ENCODE peak calls at places on chromosomes 11 and 22, in seven cellular contexts. H is NCI-H1092; V is stimulated activated CD4-positive, alpha-beta T cell treated with anti-CD3 and anti-CD28 coated beads, TNF-alpha, amount 100 ng/mL, for 48 hours; C is substantia nigra; L is GM04504; Z is activated CD8-positive, alpha-beta memory T cell treated with anti-CD3 and anti-CD28 coated beads for 1 hour; W is globus pallidus. J is an unnamed sample.

GRCh38 chr11:109085708-109086373 is 336.1 kb upstream of the C11orf87 start:
- DNase-seq in L (peak), W (no peak), C (no peak), Z (no peak), V (no peak), H (no peak), J (peak)

GRCh38 chr11:36500315-36500721 is 9.8 kb downstream of the TRAF6 start:
- DNase-seq in L (peak), H (no peak), C (no peak), V (no peak), Z (no peak), W (no peak), J (peak)

GRCh38 chr11:17439316-17439782 is 37.3 kb downstream of the ABCC8 start:
- DNase-seq in L (no peak), V (no peak), C (no peak), H (peak), Z (no peak), W (no peak), J (no peak)

GRCh38 chr11:115711021-115711420 is 206.8 kb upstream of the CADM1 start:
- DNase-seq in C (no peak), V (no peak), Z (no peak), H (no peak), L (no peak), W (no peak), J (no peak)

GRCh38 chr22:19543970-19544708 is 19.9 kb upstream of the CLDN5 start:
- DNase-seq in W (no peak), Z (no peak), L (no peak), C (no peak), V (no peak), H (no peak), J (peak)

GRCh38 chr11:74438681-74439080 is 28.7 kb downstream of the KCNE3 start:
- DNase-seq in W (no peak), Z (no peak), C (no peak), V (no peak), L (no peak), H (no peak), J (no peak)

GRCh38 chr22:41146573-41146972 is 54.2 kb downstream of the EP300 start:
- DNase-seq in Z (no peak), W (no peak), L (no peak), H (no peak), C (no peak), V (no peak), J (no peak)

GRCh38 chr11:125998267-125998666 is 52.4 kb downstream of the VSIG10L2 start:
- DNase-seq in L (no peak), Z (no peak), C (no peak), H (no peak), W (no peak), V (no peak), J (no peak)

GRCh38 chr22:45053094-45053493 is 43.3 kb upstream of the PHF21B start:
- DNase-seq in L (no peak), W (no peak), C (no peak), H (no peak), V (no peak), Z (no peak), J (no peak)

GRCh38 chr11:38307455-38307854 is 1709.4 kb upstream of the RAG2 start:
- DNase-seq in H (no peak), L (no peak), V (no peak), W (no peak), C (no peak), Z (no peak), J (no peak)

GRCh38 chr11:134712228-134713145 is 300.4 kb upstream of the B3GAT1 start:
- DNase-seq in C (no peak), W (no peak), L (no peak), Z (no peak), V (no peak), H (peak), J (no peak)

GRCh38 chr11:118622376-118623290 is 15.2 kb downstream of the PHLDB1 start:
- DNase-seq in V (no peak), C (peak), Z (no peak), L (no peak), W (peak), H (no peak), J (peak)

GRCh38 chr11:116903139-116903538 is 65.7 kb upstream of the APOA1 start:
- DNase-seq in W (no peak), Z (no peak), H (no peak), L (no peak), C (no peak), V (no peak), J (no peak)

GRCh38 chr22:33053323-33053722 is 4.9 kb downstream of the SYN3 start:
- DNase-seq in H (no peak), Z (no peak), L (no peak), W (no peak), V (no peak), C (no peak), J (no peak)

GRCh38 chr11:10762185-10762584 is 11.1 kb downstream of the CTR9 start:
- DNase-seq in Z (no peak), C (no peak), W (no peak), V (no peak), H (no peak), L (no peak), J (no peak)

GRCh38 chr22:18024276-18024939 is at the start of gene MICAL3:
- DNase-seq in H (peak), L (no peak), V (peak), W (peak), Z (peak), C (peak), J (peak)

GRCh38 chr11:131773626-131774025 is 403.2 kb downstream of the NTM start:
- DNase-seq in W (no peak), V (no peak), Z (no peak), C (no peak), L (no peak), H (no peak), J (no peak)

GRCh38 chr11:27217948-27218410 is 145.0 kb downstream of the CCDC34 start:
- DNase-seq in H (no peak), Z (no peak), C (no peak), W (no peak), L (peak), V (no peak), J (no peak)

GRCh38 chr11:123357990-123358827 is 71.9 kb upstream of the GRAMD1B start:
- DNase-seq in W (no peak), H (peak), L (no peak), V (peak), C (no peak), Z (no peak), J (no peak)

GRCh38 chr22:36197601-36198146 is 3.9 kb downstream of the APOL4 start:
- DNase-seq in W (no peak), H (no peak), C (no peak), V (no peak), L (no peak), Z (no peak), J (no peak)

GRCh38 chr11:121389651-121390050 is 62.5 kb upstream of the SORL1 start:
- DNase-seq in Z (no peak), V (no peak), C (peak), W (peak), H (peak), L (no peak), J (no peak)

GRCh38 chr22:22944268-22944985 is 56.8 kb downstream of the IGLL5 start:
- DNase-seq in V (no peak), H (no peak), W (no peak), C (no peak), Z (no peak), L (no peak), J (peak)

GRCh38 chr22:40076702-40077645 is 82.2 kb downstream of the FAM83F start:
- DNase-seq in Z (no peak), H (no peak), L (no peak), C (no peak), W (no peak), V (no peak), J (no peak)

GRCh38 chr11:43377380-43377779 is 18.7 kb downstream of the TTC17 start:
- DNase-seq in H (no peak), W (no peak), V (no peak), C (no peak), Z (no peak), L (no peak), J (no peak)

GRCh38 chr22:31451709-31452571 is 37.7 kb downstream of the EIF4ENIF1 start:
- DNase-seq in L (peak), V (no peak), C (no peak), H (no peak), Z (no peak), W (no peak), J (peak)

GRCh38 chr22:40345271-40345670 is 1.0 kb upstream of the ADSL start:
- DNase-seq in H (no peak), C (no peak), W (no peak), L (no peak), V (no peak), Z (no peak), J (no peak)

GRCh38 chr11:117819096-117820040 is 5.2 kb downstream of the FXYD2 start:
- DNase-seq in C (no peak), H (peak), V (no peak), L (peak), Z (no peak), W (no peak), J (peak)

GRCh38 chr11:121514998-121515671 is 62.4 kb upstream of the SORL1-AS1 start:
- DNase-seq in H (no peak), C (no peak), W (no peak), V (no peak), L (no peak), Z (no peak), J (no peak)

GRCh38 chr11:9017773-9018172 is 14.0 kb upstream of the NRIP3 start:
- DNase-seq in Z (no peak), V (no peak), C (peak), H (no peak), W (peak), L (peak), J (peak)

GRCh38 chr22:22687638-22688500 is 43.5 kb downstream of the GGTLC2 start:
- DNase-seq in C (peak), Z (no peak), H (peak), W (peak), L (peak), V (no peak), J (peak)

GRCh38 chr11:31816467-31817053 is 5.4 kb upstream of the PAX6 start:
- DNase-seq in H (no peak), C (no peak), L (no peak), Z (no peak), W (no peak), V (no peak), J (peak)

GRCh38 chr11:32255876-32256275 is 165.0 kb downstream of the RCN1 start:
- DNase-seq in L (no peak), H (peak), C (no peak), W (peak), Z (no peak), V (no peak), J (no peak)